ENCODE peak calls at places on chromosome 12, in seven cellular contexts. One of them, this sample, is unnamed.
A peak's percentile ranks its signal among the peaks of the same experiment; 100 is the strongest.

GRCh38 chr12:5988659-5989116 is 43.6 kb upstream of the ANO2 start:
- DNase-seq in H54: peak; percentile 76
- DNase-seq in heart left ventricle: peak; percentile 79
- DNase-seq in A549: peak; percentile 80
- DNase-seq in transverse colon: peak; percentile 79
- DNase-seq in GM12891: peak; percentile 76
- DNase-seq in tibial nerve: peak; percentile 61
- DNase-seq in this sample: peak; percentile 82

GRCh38 chr12:40768125-40768864 is 76.1 kb downstream of the CNTN1 start:
- DNase-seq in H54: no peak
- DNase-seq in heart left ventricle: no peak
- DNase-seq in A549: no peak
- DNase-seq in transverse colon: no peak
- DNase-seq in GM12891: no peak
- DNase-seq in tibial nerve: no peak
- DNase-seq in this sample: no peak

GRCh38 chr12:101829639-101830390 is 944 bp downstream of the GNPTAB start:
- DNase-seq in H54: no peak
- DNase-seq in heart left ventricle: no peak
- DNase-seq in A549: no peak
- DNase-seq in transverse colon: no peak
- DNase-seq in GM12891: no peak
- DNase-seq in tibial nerve: no peak
- DNase-seq in this sample: peak; percentile 37

GRCh38 chr12:18183141-18183540 is 78.2 kb upstream of the PIK3C2G start:
- DNase-seq in H54: no peak
- DNase-seq in heart left ventricle: no peak
- DNase-seq in A549: no peak
- DNase-seq in transverse colon: no peak
- DNase-seq in GM12891: no peak
- DNase-seq in tibial nerve: no peak
- DNase-seq in this sample: no peak

GRCh38 chr12:51262758-51263177 is 7.4 kb downstream of the SMAGP start:
- DNase-seq in H54: peak; percentile 60
- DNase-seq in heart left ventricle: no peak
- DNase-seq in A549: peak; percentile 83
- DNase-seq in transverse colon: peak; percentile 79
- DNase-seq in GM12891: no peak
- DNase-seq in tibial nerve: no peak
- DNase-seq in this sample: no peak

GRCh38 chr12:128091931-128092330 is 175.0 kb upstream of the TMEM132C start:
- DNase-seq in H54: no peak
- DNase-seq in heart left ventricle: no peak
- DNase-seq in A549: no peak
- DNase-seq in transverse colon: no peak
- DNase-seq in GM12891: no peak
- DNase-seq in tibial nerve: no peak
- DNase-seq in this sample: no peak

GRCh38 chr12:39287817-39288216 is 155.1 kb downstream of the KIF21A start:
- DNase-seq in H54: no peak
- DNase-seq in heart left ventricle: no peak
- DNase-seq in A549: no peak
- DNase-seq in transverse colon: no peak
- DNase-seq in GM12891: no peak
- DNase-seq in tibial nerve: no peak
- DNase-seq in this sample: no peak

GRCh38 chr12:3119192-3119744 is 42.1 kb downstream of the TSPAN9 start:
- DNase-seq in H54: no peak
- DNase-seq in heart left ventricle: peak; percentile 21
- DNase-seq in A549: no peak
- DNase-seq in transverse colon: no peak
- DNase-seq in GM12891: no peak
- DNase-seq in tibial nerve: no peak
- DNase-seq in this sample: no peak

GRCh38 chr12:130084359-130084758 is 77.9 kb upstream of the FZD10 start:
- DNase-seq in H54: no peak
- DNase-seq in heart left ventricle: no peak
- DNase-seq in A549: no peak
- DNase-seq in transverse colon: no peak
- DNase-seq in GM12891: no peak
- DNase-seq in tibial nerve: no peak
- DNase-seq in this sample: no peak

GRCh38 chr12:92784356-92784755 is 81.6 kb downstream of the PLEKHG7 start:
- DNase-seq in H54: no peak
- DNase-seq in heart left ventricle: no peak
- DNase-seq in A549: no peak
- DNase-seq in transverse colon: no peak
- DNase-seq in GM12891: no peak
- DNase-seq in tibial nerve: no peak
- DNase-seq in this sample: no peak

GRCh38 chr12:45674181-45674580 is 55.3 kb upstream of the ARID2 start:
- DNase-seq in H54: no peak
- DNase-seq in heart left ventricle: no peak
- DNase-seq in A549: no peak
- DNase-seq in transverse colon: no peak
- DNase-seq in GM12891: no peak
- DNase-seq in tibial nerve: no peak
- DNase-seq in this sample: no peak

GRCh38 chr12:54017027-54017788 is 8.4 kb downstream of the HOXC8 start:
- DNase-seq in H54: peak; percentile 63
- DNase-seq in heart left ventricle: no peak
- DNase-seq in A549: peak; percentile 80
- DNase-seq in transverse colon: no peak
- DNase-seq in GM12891: no peak
- DNase-seq in tibial nerve: no peak
- DNase-seq in this sample: no peak

GRCh38 chr12:125038976-125039625 is 26.1 kb upstream of the AACS start:
- DNase-seq in H54: no peak
- DNase-seq in heart left ventricle: no peak
- DNase-seq in A549: no peak
- DNase-seq in transverse colon: no peak
- DNase-seq in GM12891: no peak
- DNase-seq in tibial nerve: no peak
- DNase-seq in this sample: no peak

GRCh38 chr12:104764225-104765073 is 193.6 kb downstream of the SLC41A2 start:
- DNase-seq in H54: no peak
- DNase-seq in heart left ventricle: no peak
- DNase-seq in A549: no peak
- DNase-seq in transverse colon: no peak
- DNase-seq in GM12891: no peak
- DNase-seq in tibial nerve: no peak
- DNase-seq in this sample: no peak

GRCh38 chr12:43973385-43973784 is 137.5 kb downstream of the TMEM117 start:
- DNase-seq in H54: no peak
- DNase-seq in heart left ventricle: no peak
- DNase-seq in A549: no peak
- DNase-seq in transverse colon: no peak
- DNase-seq in GM12891: no peak
- DNase-seq in tibial nerve: no peak
- DNase-seq in this sample: no peak

GRCh38 chr12:57765003-57765697 is 1.7 kb downstream of the CYP27B1 start:
- DNase-seq in H54: no peak
- DNase-seq in heart left ventricle: no peak
- DNase-seq in A549: peak; percentile 74
- DNase-seq in transverse colon: peak; percentile 64
- DNase-seq in GM12891: no peak
- DNase-seq in tibial nerve: no peak
- DNase-seq in this sample: peak; percentile 61

GRCh38 chr12:2244013-2244861 is 191.4 kb downstream of the CACNA1C start:
- DNase-seq in H54: peak; percentile 87
- DNase-seq in heart left ventricle: peak; percentile 77
- DNase-seq in A549: no peak
- DNase-seq in transverse colon: peak; percentile 34
- DNase-seq in GM12891: no peak
- DNase-seq in tibial nerve: no peak
- DNase-seq in this sample: no peak

DNA sequence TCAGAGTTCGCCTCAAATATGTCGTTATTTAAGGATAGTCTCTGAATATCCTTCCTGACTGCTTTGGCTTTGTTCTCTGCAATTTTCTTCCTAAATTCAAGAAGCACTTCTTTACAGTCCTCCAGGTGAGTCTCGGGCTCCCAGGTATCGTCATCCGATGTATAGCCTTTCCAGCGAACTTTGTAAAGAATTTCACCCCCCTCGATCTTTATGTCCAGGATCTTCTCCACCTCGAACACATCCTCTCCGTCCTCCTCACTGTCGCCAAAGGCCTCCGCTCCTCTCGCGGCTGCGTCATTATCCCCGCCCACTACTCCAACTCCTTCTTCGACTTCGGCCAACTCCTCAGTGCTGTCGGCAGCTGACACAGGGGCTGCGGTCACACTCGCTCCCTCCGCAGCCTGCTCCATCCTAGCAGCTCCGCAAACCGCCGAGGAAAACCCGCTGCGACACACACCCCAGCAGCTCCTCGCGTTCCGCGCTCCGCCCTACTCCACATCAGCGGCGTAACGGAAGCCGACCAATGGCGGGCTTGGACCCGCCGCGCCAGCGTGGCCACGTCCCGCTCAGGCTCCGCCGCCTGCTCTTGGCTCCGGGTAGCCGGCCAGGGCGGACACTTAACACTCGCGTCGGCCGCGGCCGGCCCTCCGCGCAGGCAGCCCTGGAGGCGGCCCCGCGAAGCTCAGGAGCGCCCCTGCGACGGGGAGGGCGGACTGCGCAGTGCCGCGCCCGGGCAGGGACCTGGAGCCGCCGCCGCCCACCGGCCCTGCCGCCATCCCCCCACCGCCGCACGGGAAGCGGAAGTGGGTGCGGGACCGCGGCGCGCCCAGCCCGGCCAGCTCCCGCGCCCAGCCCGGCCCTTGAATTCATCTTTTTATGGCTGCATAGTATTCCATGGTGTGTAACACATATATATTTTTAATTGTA is 4.1 kb downstream of the CD163L1 start:
- DNase-seq in H54: no peak
- DNase-seq in heart left ventricle: peak; percentile 38
- DNase-seq in A549: peak; percentile 93
- DNase-seq in transverse colon: peak; percentile 47
- DNase-seq in GM12891: no peak
- DNase-seq in tibial nerve: no peak
- DNase-seq in this sample: peak; percentile 76
- TF ChIP-seq POLR2A in H54: no peak
- TF ChIP-seq POLR2A in heart left ventricle: no peak
- TF ChIP-seq POLR2A in A549: peak; percentile 63
- TF ChIP-seq POLR2A in transverse colon: peak; percentile 29
- TF ChIP-seq POLR2A in GM12891: no peak
- TF ChIP-seq POLR2A in tibial nerve: no peak
- TF ChIP-seq POLR2A in this sample: no peak

DNA sequence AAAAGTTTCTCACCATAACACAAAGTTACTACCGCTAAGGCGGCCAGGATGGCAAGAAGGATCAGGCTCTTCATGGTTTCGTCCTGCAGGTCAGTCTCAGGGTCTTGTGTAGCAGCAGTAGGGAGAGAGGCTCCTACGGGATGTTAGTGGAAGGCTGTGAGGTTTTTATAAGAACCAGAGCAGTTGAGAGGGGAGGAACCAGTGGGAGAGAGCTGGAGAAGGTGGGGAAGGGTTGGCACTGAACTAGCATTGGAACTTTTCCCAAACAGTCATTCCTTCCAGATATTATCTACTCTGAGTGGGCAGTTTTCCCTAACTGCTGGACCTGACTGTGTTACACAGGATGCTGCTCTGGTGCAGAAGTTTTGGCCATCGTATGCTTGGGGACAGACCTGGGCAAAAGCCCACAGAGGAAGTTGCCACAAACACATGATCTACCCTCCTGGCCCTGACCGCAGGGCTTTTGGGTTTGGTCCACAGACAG is at the start of gene MGP:
- DNase-seq in H54: no peak
- DNase-seq in heart left ventricle: peak; percentile 46
- DNase-seq in A549: no peak
- DNase-seq in transverse colon: peak; percentile 29
- DNase-seq in GM12891: no peak
- DNase-seq in tibial nerve: peak; percentile 19
- DNase-seq in this sample: no peak
- TF ChIP-seq POLR2A in H54: no peak
- TF ChIP-seq POLR2A in heart left ventricle: peak; percentile 52
- TF ChIP-seq POLR2A in A549: no peak
- TF ChIP-seq POLR2A in transverse colon: peak; percentile 70
- TF ChIP-seq POLR2A in GM12891: no peak
- TF ChIP-seq POLR2A in tibial nerve: peak; percentile 35
- TF ChIP-seq POLR2A in this sample: no peak

GRCh38 chr12:121543786-121544185 is 37.0 kb downstream of the KDM2B start:
- DNase-seq in H54: no peak
- DNase-seq in heart left ventricle: no peak
- DNase-seq in A549: no peak
- DNase-seq in transverse colon: no peak
- DNase-seq in GM12891: no peak
- DNase-seq in tibial nerve: no peak
- DNase-seq in this sample: no peak

GRCh38 chr12:121550974-121551631 is 29.7 kb downstream of the KDM2B start:
- DNase-seq in H54: no peak
- DNase-seq in heart left ventricle: no peak
- DNase-seq in A549: no peak
- DNase-seq in transverse colon: no peak
- DNase-seq in GM12891: no peak
- DNase-seq in tibial nerve: no peak
- DNase-seq in this sample: no peak

GRCh38 chr12:121545459-121545858 is 35.4 kb downstream of the KDM2B start:
- DNase-seq in H54: no peak
- DNase-seq in heart left ventricle: no peak
- DNase-seq in A549: no peak
- DNase-seq in transverse colon: no peak
- DNase-seq in GM12891: no peak
- DNase-seq in tibial nerve: no peak
- DNase-seq in this sample: no peak

DNA sequence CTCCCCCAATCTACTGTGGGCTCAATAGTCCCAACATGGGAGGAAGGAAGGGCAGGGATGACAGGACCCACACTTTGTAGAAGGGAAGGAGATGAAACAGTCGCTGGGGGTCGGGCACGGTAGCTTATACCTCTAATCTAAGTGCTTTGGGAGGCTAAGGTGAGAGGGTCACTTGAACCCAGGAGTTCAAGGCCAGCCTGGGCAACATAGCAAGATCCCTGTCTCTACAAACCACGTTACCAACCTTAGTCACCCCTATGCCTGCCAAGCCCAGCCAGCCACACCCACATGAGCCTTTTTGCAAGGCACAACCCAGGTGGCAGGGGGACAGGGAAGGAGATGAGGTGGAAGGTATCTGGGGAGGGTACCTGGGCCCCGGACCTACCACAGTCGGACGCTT is 31.7 kb downstream of the KDM2B start:
- DNase-seq in H54: no peak
- DNase-seq in heart left ventricle: no peak
- DNase-seq in A549: no peak
- DNase-seq in transverse colon: no peak
- DNase-seq in GM12891: no peak
- DNase-seq in tibial nerve: no peak
- DNase-seq in this sample: no peak
- TF ChIP-seq POLR2A in H54: no peak
- TF ChIP-seq POLR2A in heart left ventricle: no peak
- TF ChIP-seq POLR2A in A549: no peak
- TF ChIP-seq POLR2A in transverse colon: no peak
- TF ChIP-seq POLR2A in GM12891: no peak
- TF ChIP-seq POLR2A in tibial nerve: no peak
- TF ChIP-seq POLR2A in this sample: no peak

DNA sequence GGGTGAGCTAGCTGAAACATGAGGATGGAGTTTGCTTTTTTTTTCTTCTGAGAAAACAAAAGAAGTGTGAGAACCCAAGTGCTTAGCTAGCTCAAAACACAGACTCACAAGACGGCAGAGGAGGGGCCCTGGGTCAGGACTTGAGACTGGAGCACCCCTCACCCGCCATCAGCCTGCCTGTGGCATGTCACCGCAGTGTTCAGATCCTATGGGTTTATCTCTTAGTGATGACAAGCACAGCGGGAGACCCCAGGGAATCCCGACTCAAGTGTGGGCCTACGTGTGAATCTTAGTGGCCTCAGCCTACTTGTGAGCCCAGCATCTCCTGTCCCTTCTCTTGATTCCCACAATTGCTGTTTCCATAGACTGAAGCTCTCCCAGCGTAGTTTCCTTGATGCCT is 22.9 kb downstream of the DYRK4 start:
- DNase-seq in H54: no peak
- DNase-seq in heart left ventricle: no peak
- DNase-seq in A549: no peak
- DNase-seq in transverse colon: no peak
- DNase-seq in GM12891: no peak
- DNase-seq in tibial nerve: no peak
- DNase-seq in this sample: no peak
- TF ChIP-seq POLR2A in H54: no peak
- TF ChIP-seq POLR2A in heart left ventricle: no peak
- TF ChIP-seq POLR2A in A549: no peak
- TF ChIP-seq POLR2A in transverse colon: no peak
- TF ChIP-seq POLR2A in GM12891: no peak
- TF ChIP-seq POLR2A in tibial nerve: no peak
- TF ChIP-seq POLR2A in this sample: no peak